ENCODE peak calls at places on chromosomes 5 and 9, in nine cellular contexts. G is adrenal gland, S is heart left ventricle, Z is spleen, U is K562, A is ovary, L is testis, F is IMR-90, V is A549. X is an unnamed sample.

GRCh38 chr5:39213437-39214207 is 5.7 kb downstream of the FYB1 start:
- DNase-seq in V (no peak), L (no peak), G (no peak), Z (no peak), S (no peak), F (no peak), U (no peak), A (no peak), X (no peak)

GRCh38 chr5:136246632-136247031 is 53.7 kb upstream of the SMIM32 start:
- DNase-seq in S (no peak), G (no peak), U (no peak), F (no peak), Z (no peak), A (no peak), L (no peak), V (no peak), X (no peak)

GRCh38 chr5:172748341-172748843 is 22.6 kb downstream of the DUSP1 start:
- DNase-seq in V (no peak), Z (peak; percentile 81), F (no peak), S (peak; percentile 96), U (no peak), L (no peak), G (no peak), A (peak; percentile 51), X (no peak)

GRCh38 chr9:114521846-114522245 is 16.6 kb upstream of the WHRN start:
- DNase-seq in F (peak; percentile 21), Z (no peak), G (no peak), L (no peak), S (no peak), A (no peak), V (no peak), U (no peak), X (no peak)

GRCh38 chr5:7348168-7348802 is 47.7 kb upstream of the ADCY2 start:
- DNase-seq in A (no peak), U (no peak), F (no peak), V (no peak), Z (no peak), L (no peak), G (no peak), S (no peak), X (no peak)

GRCh38 chr9:68664036-68664435 is 41.0 kb upstream of the PIP5K1B start:
- DNase-seq in F (no peak), L (no peak), Z (no peak), V (no peak), A (no peak), S (no peak), G (no peak), U (no peak), X (no peak)

GRCh38 chr5:142826741-142827492 is 56.7 kb downstream of the ARHGAP26 start:
- DNase-seq in L (no peak), S (no peak), Z (no peak), V (peak; percentile 47), U (no peak), A (no peak), F (peak; percentile 75), G (peak; percentile 61), X (no peak)

GRCh38 chr5:170681013-170681433 is 102.5 kb upstream of the GABRP start:
- DNase-seq in S (peak; percentile 34), A (no peak), V (peak; percentile 6), Z (no peak), L (peak; percentile 43), U (peak; percentile 24), G (peak; percentile 30), F (peak; percentile 28), X (no peak)

GRCh38 chr9:101677864-101678263 is 60.6 kb downstream of the GRIN3A start:
- DNase-seq in U (no peak), S (no peak), L (no peak), F (no peak), V (no peak), G (no peak), A (no peak), Z (no peak), X (no peak)

GRCh38 chr5:180975338-180975737 is 13.3 kb upstream of the BTNL3 start:
- DNase-seq in A (no peak), G (no peak), U (no peak), S (no peak), L (no peak), V (no peak), Z (no peak), F (no peak), X (no peak)

GRCh38 chr5:180976518-180976917 is 12.1 kb upstream of the BTNL3 start:
- DNase-seq in A (no peak), F (no peak), Z (no peak), S (no peak), G (no peak), V (no peak), U (no peak), L (no peak), X (no peak)

GRCh38 chr5:180974612-180975315 is 13.9 kb upstream of the BTNL3 start:
- DNase-seq in Z (no peak), L (no peak), A (no peak), U (no peak), S (no peak), G (no peak), V (no peak), F (no peak), X (no peak)

GRCh38 chr5:180982008-180982741 is 6.5 kb upstream of the BTNL3 start:
- DNase-seq in S (no peak), F (no peak), G (no peak), V (no peak), A (no peak), Z (no peak), U (no peak), L (no peak), X (no peak)

GRCh38 chr5:180977852-180978251 is 10.8 kb upstream of the BTNL3 start:
- DNase-seq in S (no peak), F (no peak), A (no peak), U (no peak), G (no peak), Z (no peak), V (no peak), L (no peak), X (no peak)
- H3K27ac ChIP-seq in S (no peak overlapping the region), F (no peak overlapping the region), A (no peak overlapping the region), U (no peak overlapping the region), G (no peak overlapping the region), Z (no peak overlapping the region), V (no peak overlapping the region), L (no peak overlapping the region), X (no peak overlapping the region)

DNA sequence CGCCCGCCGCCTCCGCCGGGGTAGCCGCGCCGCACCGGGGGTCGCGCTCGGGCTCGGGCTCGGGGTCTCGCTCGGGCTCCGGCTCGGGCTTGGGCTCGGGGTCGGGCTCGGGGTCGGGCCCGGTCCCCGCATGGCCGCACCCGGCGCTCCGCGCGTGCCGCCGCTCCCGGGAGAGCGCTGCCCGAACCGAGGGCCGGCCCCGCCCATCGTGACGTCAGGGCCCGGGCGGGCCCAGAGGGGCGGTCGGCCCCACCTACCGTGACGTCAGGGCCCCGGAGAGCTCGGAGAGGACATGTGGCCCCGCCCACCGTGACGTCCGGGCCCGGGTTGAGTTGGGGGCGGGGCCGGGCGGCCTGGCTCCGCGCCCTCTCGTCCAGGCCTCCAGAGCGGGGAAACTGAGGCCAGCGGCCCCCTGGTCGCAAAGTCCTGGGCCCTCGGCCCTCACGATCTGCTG is at the start of gene NSMF:
- DNase-seq in G (peak; percentile 90), V (peak; percentile 91), F (peak; percentile 86), Z (peak; percentile 98), U (peak; percentile 100), A (peak; percentile 95), S (peak; percentile 95), L (peak; percentile 97), X (peak; percentile 88)
- TF ChIP-seq POLR2A in G (peak; percentile 79), V (peak; percentile 84), F (peak; percentile 77), Z (peak; percentile 31), U (peak; percentile 13), A (peak; percentile 89), S (peak; percentile 55), L (peak; percentile 65), X (peak; percentile 75)

GRCh38 chr9:131674425-131675421 is 65.2 kb downstream of the RAPGEF1 start:
- DNase-seq in F (no peak), S (no peak), V (no peak), U (no peak), Z (peak; percentile 78), A (no peak), G (no peak), L (no peak), X (no peak)

GRCh38 chr9:131676431-131676972 is 63.4 kb downstream of the RAPGEF1 start:
- DNase-seq in G (no peak), A (no peak), U (no peak), F (no peak), S (no peak), Z (no peak), V (no peak), L (no peak), X (no peak)

GRCh38 chr9:131677051-131677444 is 62.8 kb downstream of the RAPGEF1 start:
- DNase-seq in G (no peak), F (peak; percentile 55), U (no peak), S (no peak), L (no peak), A (no peak), Z (no peak), V (no peak), X (no peak)

GRCh38 chr9:131673531-131673930 is 66.3 kb downstream of the RAPGEF1 start:
- DNase-seq in G (no peak), A (no peak), S (peak; percentile 52), Z (no peak), F (no peak), U (no peak), L (no peak), V (no peak), X (no peak)

DNA sequence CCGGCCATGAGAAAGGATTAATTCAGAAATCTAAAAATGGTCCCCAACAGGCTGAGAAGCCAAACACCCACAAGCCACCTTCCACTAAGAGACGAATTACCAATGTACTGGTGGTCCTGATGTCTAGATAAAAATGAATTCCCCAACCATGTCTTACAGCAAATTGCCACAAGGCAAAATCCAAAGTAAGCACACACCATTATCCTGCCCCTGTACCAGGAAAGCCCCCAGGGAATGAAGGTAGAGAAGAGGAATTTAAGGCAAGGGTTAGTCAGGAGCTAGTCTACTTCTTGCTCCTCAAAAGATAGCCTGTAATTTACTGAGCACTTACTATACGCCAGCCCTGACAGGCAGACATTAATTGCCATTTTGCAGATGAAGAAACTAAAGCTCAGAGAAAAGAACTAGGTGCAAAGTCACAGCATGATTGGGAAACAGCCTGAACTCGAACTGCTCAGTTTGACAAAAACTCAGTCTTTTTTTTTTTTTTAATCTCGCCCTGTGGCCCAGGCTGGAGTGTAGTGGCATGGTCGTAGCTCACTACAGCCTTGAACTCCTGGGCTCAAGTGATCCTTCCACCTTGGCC is 64.3 kb downstream of the RAPGEF1 start:
- DNase-seq in F (no peak), Z (no peak), L (no peak), U (no peak), A (no peak), V (no peak), G (no peak), S (no peak), X (no peak)
- H3K4me1 ChIP-seq in F (peaks cover 28% of the 10 kb centered on the region), Z (peaks cover 99% of the 10 kb centered on the region), L (peaks cover 57% of the 10 kb centered on the region), U (peaks cover 10% of the 10 kb centered on the region), A (peaks cover 34% of the 10 kb centered on the region), V (peaks cover 38% of the 10 kb centered on the region), G (peaks cover 70% of the 10 kb centered on the region), S (peaks cover 99% of the 10 kb centered on the region), X (peaks cover 93% of the 10 kb centered on the region)

GRCh38 chr9:137632432-137633161 is 13.8 kb downstream of the EHMT1 start:
- DNase-seq in L (peak; percentile 36), F (peak; percentile 30), Z (peak; percentile 67), S (no peak), G (peak; percentile 61), V (no peak), A (no peak), U (no peak), X (no peak)
- H3K27ac ChIP-seq in L (no peak overlapping the region), F (no peak overlapping the region), Z (peak overlapping the region; percentile 9), S (no peak overlapping the region), G (peak overlapping the region; percentile 45), V (no peak overlapping the region), A (no peak overlapping the region), U (no peak overlapping the region), X (no peak overlapping the region)

X was measured in gastrocnemius medialis.